ENCODE peak calls at places on chromosomes 6 and 20, in four cellular contexts. Q, W, M and U are unnamed samples.

GRCh38 chr6:1127597-1128288 is 184.2 kb upstream of the FOXQ1 start:
- DNase-seq in Q (no peak), W (no peak), M (no peak), U (no peak)

GRCh38 chr20:6007529-6008103 is 46.2 kb downstream of the LRRN4 start:
- DNase-seq in Q (no peak), W (no peak), M (no peak), U (no peak)

GRCh38 chr6:90251295-90251992 is 45.2 kb downstream of the BACH2 start:
- DNase-seq in Q (no peak), W (no peak), M (no peak), U (no peak)

GRCh38 chr6:37456816-37457560 is 24.0 kb downstream of the CMTR1 start:
- DNase-seq in Q (no peak), W (peak), M (no peak), U (no peak)

GRCh38 chr6:9535106-9535505 is 879.8 kb downstream of the TFAP2A start:
- DNase-seq in Q (no peak), W (no peak), M (no peak), U (no peak)

GRCh38 chr20:41359541-41360011 is 7.0 kb downstream of the EMILIN3 start:
- DNase-seq in Q (no peak), W (no peak), M (no peak), U (no peak)

GRCh38 chr6:39568896-39569295 is 156.3 kb downstream of the KIF6 start:
- DNase-seq in Q (no peak), W (peak), M (no peak), U (no peak)

GRCh38 chr6:169789146-169789943 is 37.9 kb downstream of the ERMARD start:
- DNase-seq in Q (no peak), W (no peak), M (no peak), U (peak)

GRCh38 chr20:48898210-48898609 is 23.3 kb upstream of the ARFGEF2 start:
- DNase-seq in Q (no peak), W (peak), M (no peak), U (no peak)

GRCh38 chr6:99348823-99349619 is 453 bp downstream of the FAXC start:
- DNase-seq in Q (peak), W (peak), M (no peak), U (peak)

GRCh38 chr6:41182069-41183034 is 18.6 kb downstream of the TREML2 start:
- DNase-seq in Q (peak), W (peak), M (peak), U (peak)

GRCh38 chr6:89310929-89311328 is 4.2 kb downstream of the GABRR2 start:
- DNase-seq in Q (peak), W (peak), M (no peak), U (no peak)

GRCh38 chr6:47308674-47309325 is 905 bp downstream of the TNFRSF21 start:
- DNase-seq in Q (peak), W (peak), M (no peak), U (peak)
- TF ChIP-seq EZH2 in Q (no peak), W (no peak), M (no peak), U (no peak)

DNA sequence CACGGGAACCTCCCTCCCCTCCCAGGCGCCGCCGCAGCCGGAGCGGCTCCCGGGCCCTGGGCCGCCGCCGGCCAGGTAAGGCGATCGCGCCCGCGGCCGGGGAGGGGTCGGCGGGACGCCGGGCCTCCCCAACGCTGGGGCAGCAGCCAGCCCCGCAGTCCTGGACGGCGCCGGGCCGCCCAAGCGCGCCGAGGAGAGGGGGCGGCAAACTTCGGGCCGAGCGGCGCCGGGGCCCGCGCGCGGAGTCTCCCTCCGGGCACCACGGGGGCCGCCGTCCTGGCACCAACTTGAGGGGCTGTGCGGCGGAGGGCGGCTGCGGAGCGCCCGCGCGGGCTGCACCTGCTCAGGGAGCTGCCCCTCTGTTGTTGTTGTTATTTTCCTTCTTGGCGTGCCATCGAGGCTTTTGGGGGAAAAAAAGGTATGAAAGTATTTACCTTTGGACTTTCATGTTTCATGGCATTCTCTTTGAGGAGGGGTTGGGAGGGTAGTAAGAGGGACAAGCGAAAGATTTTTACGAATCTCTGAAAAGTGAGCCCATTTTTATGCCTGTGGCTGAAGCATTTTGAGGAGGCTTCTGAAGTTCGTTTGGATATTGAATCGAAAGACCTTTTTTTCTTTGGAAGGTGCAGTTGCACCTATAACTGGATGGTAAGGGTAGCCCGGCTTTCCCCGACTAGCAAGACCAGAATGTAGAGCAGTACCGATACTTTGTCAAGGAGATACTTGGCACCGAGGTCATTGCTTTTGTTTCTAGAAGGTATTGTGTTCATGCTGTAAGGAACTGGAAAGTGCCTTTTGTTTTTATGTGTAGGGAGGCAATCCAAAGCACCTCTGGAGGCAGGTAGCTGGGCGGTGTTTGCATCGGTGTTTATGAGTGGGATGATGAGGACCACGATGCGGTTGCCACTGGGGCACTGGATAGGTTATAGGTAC is at the start of gene RNF182:
- DNase-seq in Q (no peak), W (no peak), M (no peak), U (peak)
- TF ChIP-seq EZH2 in Q (peak), W (no peak), M (no peak), U (no peak)

DNA sequence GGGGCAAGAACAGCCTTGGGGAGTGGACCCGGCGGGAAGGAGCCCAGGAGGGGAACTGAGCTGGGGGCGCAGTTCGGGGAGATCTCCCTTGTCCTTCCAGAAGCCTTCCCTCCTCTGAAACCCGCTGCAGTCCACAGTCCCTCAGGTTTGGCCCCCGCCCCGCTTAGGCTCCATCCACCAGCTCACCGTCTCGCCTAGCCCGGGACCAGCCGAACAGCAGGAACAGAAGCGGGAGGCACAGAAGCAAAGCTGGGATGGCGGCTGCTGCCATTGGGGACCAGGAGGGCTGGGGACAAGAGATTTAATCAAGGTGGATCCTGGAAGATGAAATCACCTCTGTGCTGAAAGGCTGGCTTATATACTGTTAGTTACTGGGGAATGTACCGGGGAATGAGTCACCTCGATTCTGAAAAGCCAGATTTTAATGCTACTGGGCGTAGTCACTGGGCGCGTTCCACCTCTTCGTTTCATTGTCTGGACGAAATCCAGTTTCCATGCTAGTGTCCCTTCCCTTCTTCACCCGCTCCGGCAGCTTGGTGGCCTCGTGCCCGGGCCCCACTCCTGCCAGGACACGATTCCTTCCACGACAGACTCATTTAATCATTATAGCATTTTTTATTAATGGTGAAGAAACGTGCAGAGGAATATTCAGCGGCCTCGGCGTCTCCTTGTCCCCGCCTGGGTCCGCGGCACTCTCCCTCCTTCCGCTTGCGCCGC is at the start of gene RAET1L:
- DNase-seq in Q (peak), W (peak), M (peak), U (peak)
- TF ChIP-seq EZH2 in Q (no peak), W (no peak), M (no peak), U (peak)

DNA sequence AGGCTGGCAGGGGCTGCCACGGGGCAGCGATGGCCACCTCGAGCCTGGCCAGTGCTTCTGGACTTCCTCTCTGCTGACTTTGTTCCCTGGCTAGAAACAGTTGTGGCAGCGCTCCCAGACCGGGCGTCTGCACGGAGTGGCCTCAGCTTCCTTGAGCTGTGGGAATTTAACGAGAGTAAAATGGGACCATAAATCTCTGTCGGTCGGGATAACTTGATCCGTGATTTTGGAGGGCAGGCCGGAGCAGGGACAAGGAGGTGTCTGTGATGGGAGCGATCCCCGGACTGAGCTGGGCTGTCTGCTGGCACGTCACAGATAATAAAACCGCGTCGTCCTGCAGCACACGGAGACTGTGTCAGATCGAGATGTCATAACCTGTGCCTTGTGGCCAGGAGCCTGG is 6.3 kb upstream of the RBBP8NL start:
- DNase-seq in Q (no peak), W (no peak), M (no peak), U (no peak)
- TF ChIP-seq EZH2 in Q (no peak), W (no peak), M (no peak), U (no peak)

GRCh38 chr6:168102093-168102985 is 23.3 kb upstream of the FRMD1 start:
- DNase-seq in Q (no peak), W (no peak), M (no peak), U (peak)
- TF ChIP-seq EZH2 in Q (no peak), W (no peak), M (no peak), U (no peak)

GRCh38 chr20:32018269-32019155 is 8.3 kb downstream of the CCM2L start:
- DNase-seq in Q (peak), W (no peak), M (peak), U (peak)
- TF ChIP-seq EZH2 in Q (no peak), W (peak), M (no peak), U (no peak)

DNA sequence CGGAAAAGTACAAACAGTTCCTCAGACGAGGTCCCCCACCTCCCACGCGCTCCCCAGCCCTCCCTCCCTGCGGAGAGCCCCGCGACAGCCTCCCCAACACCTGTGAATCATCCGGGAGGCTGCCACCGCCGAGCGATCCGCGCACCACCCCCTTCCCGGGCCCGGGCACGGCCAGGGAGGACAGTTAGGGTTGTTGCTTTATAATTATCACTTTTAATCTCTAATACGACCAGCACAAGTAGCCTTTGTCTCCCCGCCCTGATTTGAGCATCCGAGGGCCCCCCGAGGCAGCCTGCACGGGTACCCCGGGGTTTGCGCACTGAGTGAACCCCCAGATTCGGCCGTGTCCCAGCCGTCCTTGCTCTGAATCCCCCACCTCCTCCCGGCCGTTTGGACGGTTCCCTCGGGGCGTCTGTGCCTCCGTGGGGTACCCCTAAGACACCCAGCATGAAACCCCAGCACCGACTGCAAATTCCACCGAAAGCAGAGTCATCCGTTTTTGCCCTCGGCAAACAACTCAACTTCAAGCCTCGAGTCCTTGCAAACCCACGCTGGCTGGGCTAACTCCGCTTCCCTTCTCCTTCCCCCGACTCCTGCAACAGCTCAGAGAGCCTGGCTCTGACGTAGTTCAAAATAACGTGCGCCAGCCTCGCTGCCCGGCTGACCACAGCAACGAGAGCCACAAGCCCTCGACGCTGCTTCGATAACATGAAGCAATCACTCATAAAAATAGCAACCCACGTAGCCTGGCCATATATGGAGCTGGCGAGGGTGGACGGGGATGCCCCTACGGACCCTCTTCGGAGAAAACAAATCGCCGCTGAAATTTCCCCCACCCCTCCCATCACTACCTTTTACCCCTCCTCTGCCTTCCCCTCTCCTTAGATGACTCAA is 866 bp upstream of the SNAP25 start:
- DNase-seq in Q (peak), W (peak), M (no peak), U (peak)
- TF ChIP-seq EZH2 in Q (no peak), W (no peak), M (no peak), U (no peak)

DNA sequence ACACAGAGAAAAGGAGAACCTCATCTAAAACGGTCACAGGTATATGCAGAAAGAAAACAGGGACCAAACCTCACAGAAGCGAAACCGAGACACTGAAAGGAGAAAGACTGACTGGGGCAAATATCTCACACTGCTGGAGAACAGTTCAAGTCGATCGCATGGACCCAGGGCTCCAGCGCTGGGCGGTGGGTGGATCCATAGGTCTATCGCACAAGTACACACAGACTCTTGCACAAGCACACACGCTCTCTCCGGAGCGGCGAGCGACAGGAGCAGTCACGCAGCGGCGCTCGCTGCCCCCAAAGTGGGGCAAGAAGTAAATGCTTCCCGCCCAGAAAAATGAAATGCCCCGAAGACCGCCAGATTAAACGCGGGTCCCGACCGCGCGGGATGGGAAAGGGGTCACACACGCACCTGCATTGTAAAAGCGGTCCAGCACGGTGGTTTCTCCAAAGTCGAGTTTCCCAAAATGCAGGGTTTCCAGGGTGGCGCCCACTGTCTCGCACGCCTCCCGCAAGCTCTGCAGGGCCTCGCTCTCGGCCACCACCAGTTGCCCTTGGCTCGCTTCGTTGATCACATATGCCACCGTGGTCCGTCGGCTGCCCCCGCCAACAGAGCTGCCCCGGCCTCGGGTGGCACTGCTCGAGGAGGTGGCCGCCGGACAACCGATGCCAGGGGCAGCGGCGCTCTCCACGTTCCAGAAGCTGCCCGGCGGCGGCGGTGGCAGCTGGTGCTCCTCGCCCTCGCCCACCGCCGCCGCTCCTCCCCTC is 796 bp downstream of the MAP3K5 start:
- DNase-seq in Q (peak), W (peak), M (no peak), U (peak)
- TF ChIP-seq EZH2 in Q (no peak), W (no peak), M (no peak), U (peak)